ENCODE peak calls at places on chromosomes 1 and 21, in nine cellular contexts. S is DND-41; X is cardiac muscle cell; E is psoas muscle; Z is sigmoid colon; I is CD4-positive, alpha-beta memory T cell; Y is ovary; Q is body of pancreas; K is gastrocnemius medialis. V is an unnamed sample.

GRCh38 chr1:43973981-43974442 is 748 bp upstream of the ATP6V0B start:
- DNase-seq in S (no peak), X (no peak), E (no peak), Z (no peak), I (no peak), Y (no peak), Q (no peak), K (no peak), V (no peak)

GRCh38 chr1:190507357-190507756 is 29.7 kb upstream of the BRINP3 start:
- DNase-seq in S (no peak), X (no peak), E (no peak), Z (no peak), I (no peak), Y (no peak), Q (no peak), K (no peak), V (no peak)

GRCh38 chr1:228190778-228191177 is 17.1 kb upstream of the OBSCN start:
- DNase-seq in S (no peak), X (no peak), E (no peak), Z (peak; percentile 24), I (no peak), Y (no peak), Q (no peak), K (no peak), V (no peak)

GRCh38 chr21:46191257-46191685 is 7.0 kb upstream of the SPATC1L start:
- DNase-seq in S (no peak), X (no peak), E (peak; percentile 77), Z (peak; percentile 82), I (no peak), Y (peak; percentile 20), Q (no peak), K (peak; percentile 80), V (no peak)

GRCh38 chr1:160046494-160047115 is 14.8 kb upstream of the PIGM start:
- DNase-seq in S (peak; percentile 11), X (peak; percentile 49), E (peak; percentile 57), Z (peak; percentile 90), I (peak; percentile 48), Y (peak; percentile 33), Q (peak; percentile 64), K (peak; percentile 31), V (peak; percentile 65)

GRCh38 chr1:33298623-33299277 is 22.1 kb downstream of the A3GALT2 start:
- DNase-seq in S (peak; percentile 63), X (peak; percentile 67), E (peak; percentile 78), Z (peak; percentile 85), I (peak; percentile 45), Y (peak; percentile 66), Q (peak; percentile 65), K (peak; percentile 71), V (peak; percentile 80)

GRCh38 chr1:229880271-229881170 is 186.5 kb upstream of the GALNT2 start:
- DNase-seq in S (peak; percentile 5), X (no peak), E (no peak), Z (no peak), I (no peak), Y (no peak), Q (no peak), K (no peak), V (no peak)

GRCh38 chr1:199512037-199512710 is 515.3 kb upstream of the NR5A2 start:
- DNase-seq in S (peak; percentile 46), X (no peak), E (no peak), Z (no peak), I (no peak), Y (no peak), Q (no peak), K (no peak), V (peak; percentile 57)

GRCh38 chr1:193537266-193538003 is 351.0 kb upstream of the B3GALT2 start:
- DNase-seq in S (no peak), X (no peak), E (no peak), Z (no peak), I (peak; percentile 63), Y (no peak), Q (no peak), K (no peak), V (no peak)

GRCh38 chr1:214352838-214353237 is 71.9 kb downstream of the SMYD2 start:
- DNase-seq in S (no peak), X (no peak), E (no peak), Z (no peak), I (no peak), Y (no peak), Q (no peak), K (no peak), V (no peak)

GRCh38 chr1:228014235-228014930 is 7.6 kb downstream of the WNT3A start:
- DNase-seq in S (no peak), X (no peak), E (no peak), Z (peak; percentile 64), I (no peak), Y (no peak), Q (peak; percentile 7), K (peak; percentile 9), V (no peak)

GRCh38 chr1:30675289-30675688 is 48.1 kb downstream of the MATN1 start:
- DNase-seq in S (no peak), X (no peak), E (no peak), Z (no peak), I (no peak), Y (no peak), Q (no peak), K (no peak), V (no peak)

GRCh38 chr1:54973205-54973921 is 7.1 kb upstream of the TMEM61 start:
- DNase-seq in S (no peak), X (peak; percentile 63), E (peak; percentile 55), Z (no peak), I (no peak), Y (no peak), Q (no peak), K (peak; percentile 67), V (peak; percentile 43)

GRCh38 chr21:42754270-42754933 is 101.0 kb downstream of the PDE9A start:
- DNase-seq in S (no peak), X (peak; percentile 25), E (no peak), Z (no peak), I (no peak), Y (no peak), Q (no peak), K (no peak), V (no peak)

GRCh38 chr21:24290151-24290833 is 1317.0 kb downstream of the MRPL39 start:
- DNase-seq in S (peak; percentile 65), X (no peak), E (no peak), Z (no peak), I (peak; percentile 40), Y (no peak), Q (no peak), K (no peak), V (no peak)

GRCh38 chr1:91201174-91201573 is 179.3 kb upstream of the ZNF644 start:
- DNase-seq in S (no peak), X (no peak), E (no peak), Z (no peak), I (no peak), Y (no peak), Q (no peak), K (no peak), V (no peak)

GRCh38 chr1:42941640-42942330 is 16.9 kb downstream of the SLC2A1 start:
- DNase-seq in S (no peak), X (no peak), E (peak; percentile 70), Z (peak; percentile 83), I (no peak), Y (no peak), Q (peak; percentile 44), K (peak; percentile 72), V (no peak)

GRCh38 chr1:203996126-203996525 is 76.8 kb upstream of the SOX13 start:
- DNase-seq in S (no peak), X (peak; percentile 17), E (no peak), Z (peak; percentile 68), I (no peak), Y (no peak), Q (no peak), K (peak; percentile 50), V (no peak)

GRCh38 chr1:202200112-202200548 is 6.5 kb downstream of the LGR6 start:
- DNase-seq in S (no peak), X (no peak), E (no peak), Z (no peak), I (no peak), Y (no peak), Q (no peak), K (peak; percentile 29), V (no peak)
- H3K27ac ChIP-seq in S (no peak overlapping the region), X (no peak overlapping the region), E (no peak overlapping the region), Z (no peak overlapping the region), I (no peak overlapping the region), Y (no peak overlapping the region), Q (no peak overlapping the region), K (no peak overlapping the region), V (no peak overlapping the region)

DNA sequence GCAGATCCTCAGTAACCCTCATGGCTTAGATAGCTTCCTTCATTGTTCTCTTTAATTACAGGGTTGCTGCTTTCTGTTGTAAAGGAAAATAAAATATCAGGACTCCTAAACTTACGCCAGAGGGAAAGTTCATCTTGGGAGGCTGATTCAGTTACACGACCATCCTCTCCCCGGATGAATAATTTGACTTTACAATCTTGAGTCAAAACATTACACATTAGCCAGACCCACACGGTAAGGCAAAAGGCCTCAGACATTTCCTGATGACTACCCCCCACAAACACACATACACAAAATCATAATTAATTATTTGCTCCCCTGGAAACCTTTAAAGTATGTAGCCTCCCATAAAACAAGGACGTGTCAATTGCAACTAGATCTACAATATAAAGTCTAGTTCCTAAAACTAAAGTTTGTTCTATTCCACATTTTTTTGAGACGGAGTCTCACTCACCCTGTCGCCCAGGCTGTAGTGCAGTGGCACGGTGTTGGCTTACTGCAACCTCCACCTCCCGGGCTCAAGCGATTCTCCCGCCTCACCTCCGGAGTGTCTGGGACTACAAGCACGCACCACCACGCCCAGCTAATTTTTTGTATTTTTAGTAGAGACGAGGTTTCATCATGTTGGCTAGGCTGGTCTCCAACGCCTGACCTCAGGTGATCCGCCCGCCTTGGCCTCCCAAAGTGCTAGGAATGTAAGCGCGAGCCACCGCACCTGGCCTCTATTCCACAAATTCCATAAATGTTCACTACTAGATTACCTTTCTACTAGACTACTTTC is 830 bp upstream of the PRDX1 start:
- DNase-seq in S (no peak), X (no peak), E (no peak), Z (no peak), I (no peak), Y (peak; percentile 35), Q (no peak), K (no peak), V (no peak)
- H3K27me3 ChIP-seq in S (no peaks in the 10 kb centered on the region), X (no peaks in the 10 kb centered on the region), E (no peaks in the 10 kb centered on the region), Z (no peaks in the 10 kb centered on the region), I (no peaks in the 10 kb centered on the region), Y (no peaks in the 10 kb centered on the region), Q (no peaks in the 10 kb centered on the region), K (no peaks in the 10 kb centered on the region), V (no peaks in the 10 kb centered on the region)

GRCh38 chr21:44929799-44930542 is 9.3 kb upstream of the ITGB2 start:
- DNase-seq in S (no peak), X (no peak), E (no peak), Z (no peak), I (no peak), Y (no peak), Q (no peak), K (no peak), V (no peak)
- H3K4me3 ChIP-seq in S (no peak overlapping the region), X (no peak overlapping the region), E (no peak overlapping the region), Z (no peak overlapping the region), I (peak overlapping the region; percentile 57), Y (no peak overlapping the region), Q (no peak overlapping the region), K (no peak overlapping the region), V (no peak overlapping the region)

DNA sequence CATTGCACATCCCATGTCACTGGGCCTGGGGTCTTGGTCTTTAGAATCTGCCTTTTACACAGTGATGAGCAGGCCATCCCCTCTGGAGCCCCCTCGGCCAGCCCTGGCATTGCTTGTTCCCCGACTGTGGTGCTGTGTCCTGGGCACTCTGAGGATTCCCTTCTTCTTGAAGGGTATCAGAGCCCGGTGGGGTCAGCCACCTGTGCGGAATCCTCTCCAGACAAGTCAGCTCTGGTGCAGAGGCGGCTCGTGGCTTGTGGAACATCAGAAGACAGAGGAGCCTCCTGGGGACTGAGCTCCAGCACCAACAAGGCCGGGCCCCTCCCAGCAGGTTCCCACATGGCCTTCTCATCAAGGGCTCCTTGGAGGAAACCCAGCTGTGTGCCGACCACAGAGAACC is 57.9 kb upstream of the AJAP1 start:
- DNase-seq in S (no peak), X (no peak), E (no peak), Z (no peak), I (no peak), Y (no peak), Q (no peak), K (no peak), V (no peak)
- H3K27ac ChIP-seq in S (no peak overlapping the region), X (no peak overlapping the region), E (no peak overlapping the region), Z (no peak overlapping the region), I (no peak overlapping the region), Y (no peak overlapping the region), Q (no peak overlapping the region), K (no peak overlapping the region), V (no peak overlapping the region)

V was measured in WERI-Rb-1.